ENCODE peak calls at places on chromosomes 7 and 10, in ten cellular contexts. P is Panc1, M is AG04450, C is colonic mucosa, Y is left ventricle myocardium inferior, E is AG10803, W is upper lobe of right lung, V is astrocyte of the spinal cord, L is HFF-Myc, D is AG09309. I is an unnamed sample.

GRCh38 chr7:26198133-26198780 is 2.3 kb downstream of the HNRNPA2B1 start:
- DNase-seq in P (no peak), M (no peak), C (peak; percentile 39), Y (no peak), E (peak; percentile 37), W (no peak), V (peak; percentile 48), L (no peak), D (no peak), I (no peak)

GRCh38 chr7:90472805-90473540 is 3.5 kb downstream of the PTTG1IP2 start:
- DNase-seq in P (no peak), M (no peak), C (no peak), Y (no peak), E (no peak), W (no peak), V (no peak), L (no peak), D (no peak), I (no peak)

GRCh38 chr10:73774637-73775036 is 7.2 kb upstream of the CHCHD1 start:
- DNase-seq in P (no peak), M (no peak), C (no peak), Y (no peak), E (peak; percentile 32), W (no peak), V (no peak), L (no peak), D (no peak), I (peak; percentile 65)

GRCh38 chr7:127150543-127150942 is 102.2 kb downstream of the GRM8 start:
- DNase-seq in P (no peak), M (no peak), C (no peak), Y (no peak), E (no peak), W (no peak), V (no peak), L (no peak), D (no peak), I (no peak)

GRCh38 chr10:94524146-94524545 is 21.4 kb upstream of the HELLS start:
- DNase-seq in P (no peak), M (peak; percentile 20), C (no peak), Y (no peak), E (peak; percentile 77), W (no peak), V (peak; percentile 89), L (no peak), D (peak; percentile 69), I (no peak)

GRCh38 chr10:103884681-103885139 is 29.3 kb upstream of the SH3PXD2A start:
- DNase-seq in P (peak; percentile 52), M (no peak), C (peak; percentile 56), Y (no peak), E (peak; percentile 69), W (no peak), V (peak; percentile 57), L (peak; percentile 62), D (no peak), I (peak; percentile 80)

GRCh38 chr10:79072994-79073654 is 4.4 kb downstream of the ZMIZ1 start:
- DNase-seq in P (no peak), M (no peak), C (peak; percentile 41), Y (no peak), E (no peak), W (no peak), V (no peak), L (no peak), D (no peak), I (peak; percentile 28)

GRCh38 chr10:88091490-88092061 is 228.2 kb downstream of the PTEN start:
- DNase-seq in P (no peak), M (no peak), C (no peak), Y (no peak), E (no peak), W (no peak), V (no peak), L (no peak), D (no peak), I (no peak)

GRCh38 chr10:33155720-33156638 is 178.5 kb downstream of the NRP1 start:
- DNase-seq in P (peak; percentile 87), M (peak; percentile 59), C (no peak), Y (no peak), E (peak; percentile 81), W (no peak), V (peak; percentile 72), L (no peak), D (peak; percentile 46), I (peak; percentile 85)

GRCh38 chr7:150374472-150374871 is 4.7 kb upstream of the ZNF775 start:
- DNase-seq in P (no peak), M (no peak), C (no peak), Y (no peak), E (no peak), W (peak; percentile 8), V (no peak), L (no peak), D (no peak), I (no peak)

GRCh38 chr7:116242177-116242576 is 31.8 kb downstream of the TES start:
- DNase-seq in P (no peak), M (no peak), C (no peak), Y (no peak), E (no peak), W (no peak), V (peak; percentile 26), L (no peak), D (no peak), I (no peak)

GRCh38 chr7:74101061-74101681 is 17.6 kb downstream of the LIMK1 start:
- DNase-seq in P (no peak), M (no peak), C (peak; percentile 29), Y (peak; percentile 47), E (peak; percentile 44), W (no peak), V (no peak), L (no peak), D (no peak), I (peak; percentile 78)

GRCh38 chr10:69088471-69088769 is 517 bp downstream of the SRGN start:
- DNase-seq in P (no peak), M (no peak), C (no peak), Y (no peak), E (no peak), W (no peak), V (no peak), L (no peak), D (no peak), I (no peak)

GRCh38 chr10:69086131-69086530 is 1.8 kb upstream of the SRGN start:
- DNase-seq in P (no peak), M (no peak), C (no peak), Y (no peak), E (peak; percentile 35), W (no peak), V (peak; percentile 23), L (no peak), D (no peak), I (peak; percentile 17)

GRCh38 chr10:69089638-69090599 is 2.0 kb downstream of the SRGN start:
- DNase-seq in P (no peak), M (no peak), C (peak; percentile 37), Y (no peak), E (no peak), W (no peak), V (peak; percentile 37), L (no peak), D (no peak), I (no peak)

GRCh38 chr10:69088801-69089501 is 1.0 kb downstream of the SRGN start:
- DNase-seq in P (no peak), M (no peak), C (no peak), Y (no peak), E (no peak), W (no peak), V (peak; percentile 53), L (no peak), D (no peak), I (no peak)

DNA sequence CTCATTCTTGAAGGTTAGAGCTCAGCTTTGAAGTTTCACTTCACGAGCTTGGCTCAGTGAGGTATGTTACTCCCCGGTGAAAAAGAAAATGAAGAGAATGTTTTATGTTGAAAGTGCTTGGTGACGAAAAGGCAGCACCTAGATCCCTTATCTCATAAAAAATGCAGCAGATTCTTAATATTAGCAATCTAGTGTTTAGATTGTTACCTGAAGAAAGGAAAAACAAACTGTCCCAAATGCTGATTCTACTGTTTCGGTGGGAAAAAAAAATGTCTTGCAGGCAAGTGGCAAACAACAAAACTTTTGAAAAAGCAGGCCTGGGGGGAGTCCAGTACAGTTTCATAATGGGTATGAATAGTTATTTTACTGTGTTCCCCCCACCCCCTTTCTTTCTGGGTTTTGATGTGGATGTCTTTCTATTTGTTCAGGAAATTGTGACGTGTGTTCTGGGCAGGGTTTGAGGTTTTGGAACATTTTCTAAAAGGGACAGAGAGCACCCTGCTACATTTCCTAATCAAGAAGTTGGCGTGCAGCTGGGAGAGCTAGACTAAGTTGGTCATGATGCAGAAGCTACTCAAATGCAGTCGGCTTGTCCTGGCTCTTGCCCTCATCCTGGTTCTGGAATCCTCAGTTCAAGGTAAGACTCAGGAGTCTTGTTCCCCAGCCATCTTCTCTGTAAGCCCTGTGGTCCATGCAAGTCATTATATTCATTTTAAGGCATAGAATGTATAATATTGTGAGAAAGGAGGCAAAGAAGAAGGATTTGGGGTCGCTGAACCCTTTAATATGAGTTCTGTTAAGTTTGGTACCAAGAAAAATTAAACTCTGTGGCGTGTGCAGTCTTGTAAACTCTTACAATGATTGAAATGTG is at the start of gene SRGN:
- DNase-seq in P (no peak), M (peak; percentile 33), C (peak; percentile 67), Y (peak; percentile 51), E (peak; percentile 81), W (no peak), V (peak; percentile 84), L (no peak), D (peak; percentile 59), I (peak; percentile 61)
- H3K4me3 ChIP-seq in P (no peak within 1 kb of the TSS), M (peak within 1 kb of the TSS; percentile 60), C (peak within 1 kb of the TSS; percentile 34), Y (peak within 1 kb of the TSS; percentile 67), E (peak within 1 kb of the TSS; percentile 23), W (peak within 1 kb of the TSS; percentile 58), V (peak within 1 kb of the TSS; percentile 54), L (no peak within 1 kb of the TSS), D (peak within 1 kb of the TSS; percentile 16), I (no peak within 1 kb of the TSS)

GRCh38 chr10:23892296-23892695 is 316.6 kb upstream of the KIAA1217 start:
- DNase-seq in P (no peak), M (no peak), C (no peak), Y (no peak), E (peak; percentile 4), W (no peak), V (peak; percentile 3), L (no peak), D (no peak), I (no peak)
- TF ChIP-seq CTCF in P (no peak), M (no peak), C (no peak), Y (no peak), E (no peak), W (no peak), V (no peak), L (no peak), D (no peak), I (no peak)

DNA sequence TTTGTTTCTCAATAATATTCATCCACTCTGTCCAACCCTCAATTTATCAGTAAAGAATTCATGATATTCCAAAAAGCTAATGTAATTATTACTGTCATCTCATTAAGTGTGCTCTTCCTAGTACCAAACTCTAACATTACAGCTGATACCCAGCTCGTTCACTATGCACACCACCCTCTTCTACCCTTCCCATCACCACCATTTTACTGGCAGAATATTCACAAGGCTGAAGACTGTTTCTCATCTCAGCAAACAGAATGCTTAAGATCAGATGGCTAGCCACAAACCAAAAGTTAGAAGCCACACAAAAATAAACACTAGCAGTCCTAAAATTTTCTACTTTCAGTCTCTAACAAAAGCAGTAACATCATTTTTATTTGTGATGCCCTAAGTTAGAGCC is 121.5 kb downstream of the SRPK2 start:
- DNase-seq in P (no peak), M (no peak), C (no peak), Y (no peak), E (no peak), W (no peak), V (no peak), L (no peak), D (no peak), I (no peak)
- H3K4me3 ChIP-seq in P (peak overlapping the region; percentile 44), M (peak overlapping the region; percentile 45), C (no peak overlapping the region), Y (peak overlapping the region; percentile 64), E (no peak overlapping the region), W (peak overlapping the region; percentile 56), V (no peak overlapping the region), L (no peak overlapping the region), D (no peak overlapping the region), I (peak overlapping the region; percentile 10)

GRCh38 chr7:110595694-110596093 is 495.2 kb upstream of the LRRN3 start:
- DNase-seq in P (no peak), M (no peak), C (no peak), Y (no peak), E (no peak), W (no peak), V (no peak), L (no peak), D (no peak), I (no peak)
- TF ChIP-seq CTCF in P (no peak), M (no peak), C (no peak), Y (peak; percentile 40), E (no peak), W (no peak), V (no peak), L (no peak), D (no peak), I (no peak)

I was measured in foreskin fibroblast.